ENCODE peak calls at places on chromosomes 4 and X, in ten cellular contexts. I, V, N, F, X, T, W, J, S and B are unnamed samples.

GRCh38 chr4:87555751-87556619 is 26.8 kb upstream of the SPARCL1 start:
- DNase-seq in I (peak), V (no peak), N (no peak), F (no peak), X (no peak), T (no peak), W (peak), J (no peak), S (no peak), B (peak)

GRCh38 chrX:102517331-102517730 is 792 bp upstream of the TMSB15A start:
- DNase-seq in I (peak), V (no peak), N (no peak), F (no peak), X (no peak), T (peak), W (no peak), J (no peak), S (no peak), B (no peak)

GRCh38 chr4:103292959-103293358 is 94.8 kb upstream of the CENPE start:
- DNase-seq in I (no peak), V (no peak), N (no peak), F (no peak), X (no peak), T (no peak), W (no peak), J (no peak), S (no peak), B (no peak)

GRCh38 chr4:113040793-113041192 is 8.7 kb upstream of the ANK2 start:
- DNase-seq in I (no peak), V (no peak), N (no peak), F (no peak), X (no peak), T (no peak), W (no peak), J (no peak), S (no peak), B (no peak)

GRCh38 chrX:128020701-128021100 is 31.5 kb downstream of the ACTRT1 start:
- DNase-seq in I (peak), V (no peak), N (no peak), F (no peak), X (no peak), T (peak), W (no peak), J (no peak), S (no peak), B (no peak)

GRCh38 chr4:53963786-53964185 is 100.6 kb downstream of the CHIC2 start:
- DNase-seq in I (no peak), V (no peak), N (no peak), F (no peak), X (no peak), T (no peak), W (no peak), J (no peak), S (no peak), B (no peak)

GRCh38 chrX:15206306-15206705 is 63.6 kb downstream of the ASB9 start:
- DNase-seq in I (no peak), V (no peak), N (no peak), F (no peak), X (no peak), T (peak), W (no peak), J (no peak), S (no peak), B (no peak)

GRCh38 chr4:173526034-173526482 is 4.0 kb downstream of the HAND2 start:
- DNase-seq in I (no peak), V (no peak), N (no peak), F (no peak), X (no peak), T (no peak), W (no peak), J (no peak), S (no peak), B (no peak)

GRCh38 chrX:153948847-153949819 is 4.7 kb upstream of the RENBP start:
- DNase-seq in I (no peak), V (no peak), N (no peak), F (no peak), X (no peak), T (no peak), W (no peak), J (no peak), S (no peak), B (no peak)

GRCh38 chr4:108351806-108352205 is 183.1 kb upstream of the LEF1 start:
- DNase-seq in I (no peak), V (no peak), N (no peak), F (no peak), X (no peak), T (no peak), W (no peak), J (no peak), S (no peak), B (no peak)

GRCh38 chrX:71493111-71493613 is 39.7 kb upstream of the OGT start:
- DNase-seq in I (no peak), V (no peak), N (no peak), F (no peak), X (no peak), T (no peak), W (peak), J (peak), S (peak), B (no peak)

GRCh38 chrX:11427082-11428033 is 134.1 kb downstream of the AMELX start:
- DNase-seq in I (no peak), V (peak), N (no peak), F (no peak), X (no peak), T (no peak), W (peak), J (peak), S (peak), B (no peak)

GRCh38 chr4:20760053-20760452 is 59.8 kb downstream of the PACRGL start:
- DNase-seq in I (no peak), V (no peak), N (no peak), F (no peak), X (no peak), T (no peak), W (no peak), J (no peak), S (no peak), B (no peak)

GRCh38 chrX:44903842-44904530 is 31.0 kb downstream of the KDM6A start:
- DNase-seq in I (no peak), V (no peak), N (no peak), F (no peak), X (no peak), T (no peak), W (no peak), J (no peak), S (no peak), B (no peak)

GRCh38 chrX:23699636-23700194 is 32.4 kb downstream of the PRDX4 start:
- DNase-seq in I (peak), V (no peak), N (no peak), F (no peak), X (no peak), T (no peak), W (no peak), J (peak), S (no peak), B (no peak)

GRCh38 chr4:25440478-25441030 is 63.5 kb downstream of the ANAPC4 start:
- DNase-seq in I (no peak), V (no peak), N (no peak), F (no peak), X (no peak), T (no peak), W (no peak), J (no peak), S (no peak), B (no peak)

GRCh38 chrX:9676738-9677097 is 88.9 kb downstream of the GPR143 start:
- DNase-seq in I (no peak), V (no peak), N (no peak), F (no peak), X (no peak), T (no peak), W (no peak), J (no peak), S (no peak), B (no peak)

GRCh38 chrX:156004740-156005139 is 7.2 kb downstream of the IL9R start:
- DNase-seq in I (no peak), V (no peak), N (no peak), F (no peak), X (no peak), T (no peak), W (no peak), J (no peak), S (no peak), B (no peak)

GRCh38 chr4:34893382-34893781 is 1350.9 kb downstream of the ARAP2 start:
- DNase-seq in I (no peak), V (no peak), N (no peak), F (no peak), X (no peak), T (no peak), W (no peak), J (no peak), S (no peak), B (no peak)

GRCh38 chr4:10454726-10455125 is 2.5 kb downstream of the ZNF518B start:
- DNase-seq in I (no peak), V (no peak), N (no peak), F (no peak), X (no peak), T (no peak), W (no peak), J (no peak), S (no peak), B (no peak)

GRCh38 chrX:65924938-65925507 is 114.9 kb downstream of the VSIG4 start:
- DNase-seq in I (no peak), V (no peak), N (no peak), F (no peak), X (no peak), T (no peak), W (no peak), J (no peak), S (no peak), B (no peak)